ENCODE peak calls at places on chromosomes 1 and 21, in seven cellular contexts. D is cardiac muscle cell, Y is upper lobe of right lung, N is fibroblast of lung, Q is pancreas, B is bronchial epithelial cell, J is epithelial cell of esophagus. L is an unnamed sample.
A peak's percentile ranks its signal among the peaks of the same experiment; 100 is the strongest.

GRCh38 chr1:914253-914890 is 9.4 kb upstream of the SAMD11 start:
- DNase-seq in Y (peak; percentile 25), N (no peak), D (no peak), J (no peak), Q (peak; percentile 5), B (no peak), L (no peak)

GRCh38 chr1:158509471-158510161 is 37.6 kb downstream of the OR10R2 start:
- DNase-seq in Q (no peak), B (no peak), J (peak; percentile 5), Y (no peak), D (peak; percentile 80), N (no peak), L (no peak)

GRCh38 chr1:17919525-17920439 is 164.6 kb downstream of the ACTL8 start:
- DNase-seq in D (peak; percentile 86), Y (no peak), N (peak; percentile 58), Q (no peak), B (peak; percentile 8), J (peak; percentile 7), L (no peak)

GRCh38 chr1:241605146-241605805 is 34.9 kb downstream of the CHML start:
- DNase-seq in D (peak; percentile 11), N (no peak), J (peak; percentile 71), Y (no peak), Q (no peak), B (peak; percentile 56), L (no peak)

GRCh38 chr21:35349378-35350080 is 300.4 kb upstream of the RUNX1 start:
- DNase-seq in N (peak; percentile 83), J (no peak), Q (no peak), B (peak; percentile 23), Y (no peak), D (no peak), L (no peak)

GRCh38 chr1:152112101-152112884 is 3.0 kb downstream of the TCHH start:
- DNase-seq in N (peak; percentile 9), B (no peak), Q (no peak), D (no peak), Y (peak; percentile 61), J (peak; percentile 44), L (no peak)

GRCh38 chr1:45265244-45265643 is 58.8 kb upstream of the ZSWIM5 start:
- DNase-seq in Q (no peak), B (no peak), N (no peak), J (no peak), Y (no peak), D (no peak), L (no peak)

GRCh38 chr1:78721136-78721535 is 71.5 kb downstream of the IFI44 start:
- DNase-seq in J (no peak), B (no peak), N (no peak), Q (no peak), Y (no peak), D (no peak), L (no peak)

GRCh38 chr1:147243228-147243685 is 773 bp downstream of the CHD1L start:
- DNase-seq in N (no peak), Q (peak; percentile 39), J (no peak), B (no peak), D (peak; percentile 61), Y (peak; percentile 70), L (no peak)

GRCh38 chr1:219143735-219144134 is 29.9 kb upstream of the LYPLAL1 start:
- DNase-seq in N (no peak), B (peak; percentile 49), Y (no peak), Q (no peak), J (peak; percentile 27), D (no peak), L (no peak)

GRCh38 chr1:29687601-29688244 is 451.4 kb downstream of the PTPRU start:
- DNase-seq in J (no peak), Y (peak; percentile 6), B (no peak), Q (no peak), N (no peak), D (no peak), L (no peak)

GRCh38 chr1:217135569-217135915 is 412.3 kb upstream of the ESRRG start:
- DNase-seq in Q (no peak), J (peak; percentile 14), D (peak; percentile 74), Y (no peak), B (no peak), N (peak; percentile 31), L (no peak)

GRCh38 chr1:65959896-65960295 is 167.2 kb downstream of the PDE4B start:
- DNase-seq in D (no peak), N (no peak), Y (no peak), Q (no peak), J (no peak), B (no peak), L (no peak)

GRCh38 chr1:15704526-15705183 is 20.5 kb downstream of the PLEKHM2 start:
- DNase-seq in N (no peak), J (no peak), Y (no peak), D (no peak), B (no peak), Q (no peak), L (no peak)

GRCh38 chr1:154614887-154615286 is 6.9 kb upstream of the ADAR start:
- DNase-seq in Q (no peak), B (no peak), N (no peak), D (no peak), Y (no peak), J (no peak), L (no peak)

GRCh38 chr1:246281195-246281594 is 225.9 kb downstream of the SMYD3 start:
- DNase-seq in Y (no peak), Q (no peak), D (no peak), B (no peak), N (no peak), J (no peak), L (no peak)
- H3K4me3 ChIP-seq in Y (no peak overlapping the region), Q (no peak overlapping the region), D (no peak overlapping the region), B (no peak overlapping the region), N (no peak overlapping the region), J (no peak overlapping the region), L (no peak overlapping the region)

DNA sequence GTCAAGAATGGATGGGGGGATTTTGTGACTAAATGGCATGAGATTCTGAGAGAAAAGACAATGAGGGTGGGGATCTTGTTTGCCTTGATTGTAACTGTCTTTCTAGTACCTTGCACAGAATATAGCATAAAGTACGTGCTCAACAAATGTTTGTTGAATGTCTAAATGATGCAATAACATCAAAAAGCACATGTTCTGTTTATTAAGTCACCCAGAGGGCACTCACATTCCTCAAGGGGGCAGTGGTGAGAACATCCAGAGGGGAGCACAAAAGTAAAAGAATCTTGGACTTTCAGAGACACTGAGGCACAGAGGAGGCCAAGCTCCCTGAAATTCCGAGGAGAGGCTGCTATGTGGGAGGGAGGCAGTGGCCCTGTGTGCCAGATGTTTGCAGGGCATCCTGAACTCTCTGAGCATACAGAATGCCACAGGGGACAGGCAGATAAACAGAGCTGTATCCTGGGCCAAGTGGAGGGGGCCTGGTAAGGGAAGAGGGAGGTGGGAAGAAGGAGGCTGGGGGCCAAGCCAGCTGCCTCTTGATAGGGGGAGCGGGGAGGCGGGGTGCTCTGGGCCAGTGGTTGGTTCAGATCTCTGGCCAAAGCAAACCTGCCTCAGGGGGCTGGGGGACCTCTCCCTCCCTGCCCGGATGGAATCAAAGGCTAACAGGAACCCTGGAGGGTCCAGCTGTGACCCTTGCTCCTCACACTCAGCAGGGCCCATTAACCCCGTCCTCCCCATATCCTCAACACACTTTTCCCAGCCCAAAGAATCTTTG is 6.5 kb upstream of the ATP1A2 start:
- DNase-seq in Y (no peak), N (peak; percentile 73), B (peak; percentile 57), Q (no peak), J (peak; percentile 60), D (peak; percentile 63), L (no peak)
- TF ChIP-seq CTCF in Y (peak; percentile 56), N (peak; percentile 60), B (peak; percentile 37), Q (no peak), J (peak; percentile 46), D (peak; percentile 60), L (peak; percentile 67)

DNA sequence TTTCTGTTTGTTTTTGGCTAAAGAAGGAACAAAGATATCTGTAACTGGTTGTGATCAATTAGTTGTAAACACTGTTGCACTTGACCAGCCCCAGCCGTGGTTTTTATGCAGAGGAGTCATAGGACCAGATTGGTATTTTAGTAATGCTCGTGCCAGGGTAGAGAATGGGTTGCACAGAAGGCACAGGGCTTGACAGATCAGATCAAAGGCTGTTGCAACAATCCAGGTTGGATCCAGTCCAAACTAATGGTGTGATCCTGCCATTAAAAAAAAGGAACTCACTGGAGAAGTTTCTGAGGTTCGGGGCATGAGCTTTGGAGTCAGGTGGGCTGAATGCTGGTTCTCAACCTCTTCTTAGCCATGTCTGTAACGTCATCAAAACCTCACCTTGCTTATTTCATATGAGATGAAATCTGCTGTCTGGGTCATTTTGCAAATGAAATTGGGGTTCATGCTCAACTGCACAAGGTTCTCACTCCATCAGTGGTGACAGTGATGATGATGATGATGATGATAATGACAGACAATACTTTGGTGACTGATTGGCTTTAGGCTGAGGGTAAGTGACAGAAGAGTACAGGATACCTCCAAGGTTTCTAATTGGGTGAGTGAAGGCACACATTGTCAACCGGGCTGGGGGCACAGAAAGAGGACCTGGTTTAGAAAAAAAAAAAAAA is 43.1 kb downstream of the ZNF281 start:
- DNase-seq in N (no peak), D (no peak), B (no peak), J (peak; percentile 33), Y (no peak), Q (no peak), L (no peak)
- H3K4me3 ChIP-seq in N (no peak overlapping the region), D (no peak overlapping the region), B (no peak overlapping the region), J (no peak overlapping the region), Y (no peak overlapping the region), Q (no peak overlapping the region), L (no peak overlapping the region)

GRCh38 chr1:72757843-72758242 is 475.5 kb upstream of the NEGR1 start:
- DNase-seq in N (no peak), D (no peak), Q (no peak), Y (no peak), B (no peak), J (no peak), L (no peak)
- TF ChIP-seq CTCF in N (no peak), D (no peak), Q (no peak), Y (no peak), B (no peak), J (no peak), L (no peak)

L was measured in GM12864.